ENCODE peak calls at places on chromosomes 1 and 21, in ten cellular contexts. One of them, this sample, is unnamed.

GRCh38 chr1:236870721-236871120 is 75.6 kb downstream of the MTR start:
- DNase-seq in endodermal cell: no peak
- DNase-seq in aorta: no peak
- DNase-seq in amniotic stem cell: no peak
- DNase-seq in GM12892: no peak
- DNase-seq in B cell: no peak
- DNase-seq in pancreas: no peak
- DNase-seq in COR-L47: no peak
- DNase-seq in AG04450: no peak
- DNase-seq in HFF-Myc: no peak
- DNase-seq in this sample: no peak

GRCh38 chr21:14895792-14896191 is 169.0 kb downstream of the NRIP1 start:
- DNase-seq in AG04450: no peak
- DNase-seq in pancreas: no peak
- DNase-seq in B cell: no peak
- DNase-seq in COR-L47: no peak
- DNase-seq in GM12892: no peak
- DNase-seq in HFF-Myc: no peak
- DNase-seq in endodermal cell: no peak
- DNase-seq in amniotic stem cell: no peak
- DNase-seq in aorta: no peak
- DNase-seq in this sample: no peak

GRCh38 chr21:38293765-38294164 is 37.0 kb downstream of the KCNJ15 start:
- DNase-seq in AG04450: no peak
- DNase-seq in pancreas: no peak
- DNase-seq in COR-L47: no peak
- DNase-seq in amniotic stem cell: no peak
- DNase-seq in HFF-Myc: no peak
- DNase-seq in B cell: no peak
- DNase-seq in GM12892: no peak
- DNase-seq in aorta: no peak
- DNase-seq in endodermal cell: no peak
- DNase-seq in this sample: no peak

GRCh38 chr1:149916193-149916926 is 1.3 kb downstream of the SV2A start:
- DNase-seq in GM12892: no peak
- DNase-seq in aorta: no peak
- DNase-seq in HFF-Myc: no peak
- DNase-seq in AG04450: no peak
- DNase-seq in B cell: no peak
- DNase-seq in endodermal cell: peak
- DNase-seq in amniotic stem cell: no peak
- DNase-seq in pancreas: no peak
- DNase-seq in COR-L47: no peak
- DNase-seq in this sample: no peak

GRCh38 chr21:28885853-28886177 is 106.9 kb downstream of the LTN1 start:
- DNase-seq in pancreas: no peak
- DNase-seq in HFF-Myc: peak
- DNase-seq in B cell: no peak
- DNase-seq in GM12892: no peak
- DNase-seq in AG04450: no peak
- DNase-seq in amniotic stem cell: no peak
- DNase-seq in endodermal cell: no peak
- DNase-seq in aorta: no peak
- DNase-seq in COR-L47: no peak
- DNase-seq in this sample: no peak

GRCh38 chr1:14758962-14759361 is 160.5 kb downstream of the KAZN start:
- DNase-seq in aorta: no peak
- DNase-seq in amniotic stem cell: no peak
- DNase-seq in B cell: no peak
- DNase-seq in AG04450: no peak
- DNase-seq in GM12892: no peak
- DNase-seq in endodermal cell: peak
- DNase-seq in COR-L47: no peak
- DNase-seq in HFF-Myc: no peak
- DNase-seq in pancreas: no peak
- DNase-seq in this sample: no peak

GRCh38 chr1:227947678-227948492 is at the start of gene WNT9A:
- DNase-seq in HFF-Myc: no peak
- DNase-seq in B cell: no peak
- DNase-seq in endodermal cell: peak
- DNase-seq in COR-L47: peak
- DNase-seq in amniotic stem cell: peak
- DNase-seq in GM12892: peak
- DNase-seq in pancreas: peak
- DNase-seq in aorta: peak
- DNase-seq in AG04450: no peak
- DNase-seq in this sample: no peak

GRCh38 chr1:162994921-162995320 is 74.2 kb upstream of the RGS4 start:
- DNase-seq in pancreas: no peak
- DNase-seq in aorta: no peak
- DNase-seq in endodermal cell: no peak
- DNase-seq in HFF-Myc: no peak
- DNase-seq in amniotic stem cell: no peak
- DNase-seq in COR-L47: no peak
- DNase-seq in B cell: no peak
- DNase-seq in AG04450: no peak
- DNase-seq in GM12892: no peak
- DNase-seq in this sample: no peak

GRCh38 chr1:200428482-200429205 is 18.8 kb upstream of the ZNF281 start:
- DNase-seq in AG04450: no peak
- DNase-seq in COR-L47: no peak
- DNase-seq in HFF-Myc: no peak
- DNase-seq in GM12892: no peak
- DNase-seq in amniotic stem cell: no peak
- DNase-seq in aorta: no peak
- DNase-seq in pancreas: no peak
- DNase-seq in endodermal cell: no peak
- DNase-seq in B cell: no peak
- DNase-seq in this sample: no peak

GRCh38 chr1:117339866-117340357 is 27.3 kb upstream of the MAN1A2 start:
- DNase-seq in AG04450: peak
- DNase-seq in amniotic stem cell: no peak
- DNase-seq in B cell: peak
- DNase-seq in GM12892: no peak
- DNase-seq in COR-L47: no peak
- DNase-seq in HFF-Myc: peak
- DNase-seq in aorta: no peak
- DNase-seq in endodermal cell: peak
- DNase-seq in pancreas: peak
- DNase-seq in this sample: no peak

GRCh38 chr1:28507247-28507645 is 1.4 kb downstream of the RCC1 start:
- DNase-seq in AG04450: no peak
- DNase-seq in amniotic stem cell: no peak
- DNase-seq in endodermal cell: no peak
- DNase-seq in B cell: no peak
- DNase-seq in HFF-Myc: no peak
- DNase-seq in COR-L47: no peak
- DNase-seq in pancreas: no peak
- DNase-seq in aorta: no peak
- DNase-seq in GM12892: no peak
- DNase-seq in this sample: no peak

GRCh38 chr1:185917646-185918045 is 183.5 kb downstream of the HMCN1 start:
- DNase-seq in amniotic stem cell: no peak
- DNase-seq in endodermal cell: peak
- DNase-seq in B cell: no peak
- DNase-seq in HFF-Myc: peak
- DNase-seq in aorta: no peak
- DNase-seq in COR-L47: no peak
- DNase-seq in pancreas: no peak
- DNase-seq in GM12892: no peak
- DNase-seq in AG04450: peak
- DNase-seq in this sample: peak

GRCh38 chr1:201265771-201266170 is 17.5 kb upstream of the PKP1 start:
- DNase-seq in amniotic stem cell: no peak
- DNase-seq in GM12892: no peak
- DNase-seq in B cell: no peak
- DNase-seq in AG04450: no peak
- DNase-seq in COR-L47: no peak
- DNase-seq in endodermal cell: no peak
- DNase-seq in HFF-Myc: no peak
- DNase-seq in aorta: no peak
- DNase-seq in pancreas: no peak
- DNase-seq in this sample: no peak

GRCh38 chr1:81549588-81550127 is 251.1 kb upstream of the ADGRL2 start:
- DNase-seq in amniotic stem cell: no peak
- DNase-seq in B cell: no peak
- DNase-seq in AG04450: peak
- DNase-seq in COR-L47: peak
- DNase-seq in aorta: no peak
- DNase-seq in HFF-Myc: peak
- DNase-seq in GM12892: no peak
- DNase-seq in pancreas: no peak
- DNase-seq in endodermal cell: no peak
- DNase-seq in this sample: peak

GRCh38 chr21:46421191-46421750 is 37.4 kb upstream of the DIP2A start:
- DNase-seq in pancreas: no peak
- DNase-seq in GM12892: no peak
- DNase-seq in aorta: peak
- DNase-seq in B cell: no peak
- DNase-seq in amniotic stem cell: no peak
- DNase-seq in HFF-Myc: no peak
- DNase-seq in AG04450: no peak
- DNase-seq in endodermal cell: no peak
- DNase-seq in COR-L47: no peak
- DNase-seq in this sample: no peak

GRCh38 chr1:5769760-5770159 is 222.5 kb downstream of the NPHP4 start:
- DNase-seq in pancreas: no peak
- DNase-seq in COR-L47: no peak
- DNase-seq in HFF-Myc: no peak
- DNase-seq in endodermal cell: no peak
- DNase-seq in AG04450: no peak
- DNase-seq in aorta: peak
- DNase-seq in GM12892: no peak
- DNase-seq in amniotic stem cell: no peak
- DNase-seq in B cell: no peak
- DNase-seq in this sample: no peak

GRCh38 chr1:115669002-115669673 is 27.4 kb downstream of the VANGL1 start:
- DNase-seq in AG04450: peak
- DNase-seq in pancreas: no peak
- DNase-seq in amniotic stem cell: peak
- DNase-seq in HFF-Myc: peak
- DNase-seq in GM12892: no peak
- DNase-seq in endodermal cell: no peak
- DNase-seq in B cell: no peak
- DNase-seq in aorta: no peak
- DNase-seq in COR-L47: no peak
- DNase-seq in this sample: no peak

GRCh38 chr1:53341961-53342707 is 14.3 kb upstream of the LRP8 start:
- DNase-seq in amniotic stem cell: no peak
- DNase-seq in B cell: no peak
- DNase-seq in aorta: peak
- DNase-seq in AG04450: no peak
- DNase-seq in GM12892: no peak
- DNase-seq in COR-L47: no peak
- DNase-seq in HFF-Myc: no peak
- DNase-seq in endodermal cell: peak
- DNase-seq in pancreas: no peak
- DNase-seq in this sample: no peak

GRCh38 chr21:35933466-35933865 is 126.9 kb downstream of the SETD4 start:
- DNase-seq in B cell: no peak
- DNase-seq in AG04450: no peak
- DNase-seq in pancreas: peak
- DNase-seq in amniotic stem cell: peak
- DNase-seq in GM12892: no peak
- DNase-seq in COR-L47: no peak
- DNase-seq in HFF-Myc: peak
- DNase-seq in endodermal cell: peak
- DNase-seq in aorta: peak
- DNase-seq in this sample: peak